ENCODE peak calls at places on chromosomes 16 and 17, in six cellular contexts. One of them, this sample, is unnamed.

GRCh38 chr17:28416703-28417311 is 10.8 kb upstream of the SLC46A1 start:
- DNase-seq in upper lobe of right lung: no peak
- DNase-seq in natural killer cell treated with Interleukin-12 subunit alpha and Interleukin-12 subunit beta and Interleukin-15 and Interleukin-18, amount 100 ng/mL, for 72 hours: peak; percentile 68
- DNase-seq in A673: peak; percentile 80
- DNase-seq in EL: peak; percentile 71
- DNase-seq in activated T-cell treated with anti-CD3 and anti-CD28 coated beads, Interleukin-2, amount 50 U/mL, for 72 hours: peak; percentile 60
- DNase-seq in this sample: peak; percentile 62

GRCh38 chr17:38906429-38907172 is 18.8 kb upstream of the LASP1NB start:
- DNase-seq in upper lobe of right lung: no peak
- DNase-seq in EL: no peak
- DNase-seq in activated T-cell treated with anti-CD3 and anti-CD28 coated beads, Interleukin-2, amount 50 U/mL, for 72 hours: no peak
- DNase-seq in natural killer cell treated with Interleukin-12 subunit alpha and Interleukin-12 subunit beta and Interleukin-15 and Interleukin-18, amount 100 ng/mL, for 72 hours: no peak
- DNase-seq in A673: no peak
- DNase-seq in this sample: no peak

GRCh38 chr16:75289189-75289588 is 37.8 kb upstream of the BCAR1 start:
- DNase-seq in activated T-cell treated with anti-CD3 and anti-CD28 coated beads, Interleukin-2, amount 50 U/mL, for 72 hours: no peak
- DNase-seq in EL: peak; percentile 49
- DNase-seq in A673: no peak
- DNase-seq in natural killer cell treated with Interleukin-12 subunit alpha and Interleukin-12 subunit beta and Interleukin-15 and Interleukin-18, amount 100 ng/mL, for 72 hours: no peak
- DNase-seq in upper lobe of right lung: no peak
- DNase-seq in this sample: peak; percentile 66

GRCh38 chr17:9517396-9517795 is 58.2 kb downstream of the STX8 start:
- DNase-seq in A673: no peak
- DNase-seq in EL: no peak
- DNase-seq in upper lobe of right lung: no peak
- DNase-seq in activated T-cell treated with anti-CD3 and anti-CD28 coated beads, Interleukin-2, amount 50 U/mL, for 72 hours: peak; percentile 19
- DNase-seq in natural killer cell treated with Interleukin-12 subunit alpha and Interleukin-12 subunit beta and Interleukin-15 and Interleukin-18, amount 100 ng/mL, for 72 hours: no peak
- DNase-seq in this sample: no peak

GRCh38 chr16:57141822-57142631 is 43.8 kb downstream of the PSME3IP1 start:
- DNase-seq in natural killer cell treated with Interleukin-12 subunit alpha and Interleukin-12 subunit beta and Interleukin-15 and Interleukin-18, amount 100 ng/mL, for 72 hours: no peak
- DNase-seq in upper lobe of right lung: peak; percentile 64
- DNase-seq in A673: peak; percentile 81
- DNase-seq in activated T-cell treated with anti-CD3 and anti-CD28 coated beads, Interleukin-2, amount 50 U/mL, for 72 hours: no peak
- DNase-seq in EL: no peak
- DNase-seq in this sample: no peak

GRCh38 chr17:4706121-4706520 is 2.2 kb upstream of the PELP1 start:
- DNase-seq in A673: no peak
- DNase-seq in EL: peak; percentile 83
- DNase-seq in activated T-cell treated with anti-CD3 and anti-CD28 coated beads, Interleukin-2, amount 50 U/mL, for 72 hours: no peak
- DNase-seq in upper lobe of right lung: no peak
- DNase-seq in natural killer cell treated with Interleukin-12 subunit alpha and Interleukin-12 subunit beta and Interleukin-15 and Interleukin-18, amount 100 ng/mL, for 72 hours: no peak
- DNase-seq in this sample: peak; percentile 67

GRCh38 chr17:49093131-49093530 is 39.4 kb upstream of the B4GALNT2 start:
- DNase-seq in upper lobe of right lung: no peak
- DNase-seq in natural killer cell treated with Interleukin-12 subunit alpha and Interleukin-12 subunit beta and Interleukin-15 and Interleukin-18, amount 100 ng/mL, for 72 hours: no peak
- DNase-seq in activated T-cell treated with anti-CD3 and anti-CD28 coated beads, Interleukin-2, amount 50 U/mL, for 72 hours: no peak
- DNase-seq in A673: no peak
- DNase-seq in EL: no peak
- DNase-seq in this sample: peak; percentile 23

GRCh38 chr16:48592839-48593429 is 17.0 kb downstream of the N4BP1 start:
- DNase-seq in activated T-cell treated with anti-CD3 and anti-CD28 coated beads, Interleukin-2, amount 50 U/mL, for 72 hours: no peak
- DNase-seq in natural killer cell treated with Interleukin-12 subunit alpha and Interleukin-12 subunit beta and Interleukin-15 and Interleukin-18, amount 100 ng/mL, for 72 hours: no peak
- DNase-seq in upper lobe of right lung: no peak
- DNase-seq in EL: no peak
- DNase-seq in A673: no peak
- DNase-seq in this sample: no peak

GRCh38 chr16:87834015-87834667 is 35.2 kb downstream of the SLC7A5 start:
- DNase-seq in A673: no peak
- DNase-seq in natural killer cell treated with Interleukin-12 subunit alpha and Interleukin-12 subunit beta and Interleukin-15 and Interleukin-18, amount 100 ng/mL, for 72 hours: no peak
- DNase-seq in activated T-cell treated with anti-CD3 and anti-CD28 coated beads, Interleukin-2, amount 50 U/mL, for 72 hours: no peak
- DNase-seq in EL: no peak
- DNase-seq in upper lobe of right lung: no peak
- DNase-seq in this sample: no peak

GRCh38 chr16:65789546-65789945 is 576.9 kb upstream of the CDH5 start:
- DNase-seq in A673: no peak
- DNase-seq in activated T-cell treated with anti-CD3 and anti-CD28 coated beads, Interleukin-2, amount 50 U/mL, for 72 hours: no peak
- DNase-seq in upper lobe of right lung: no peak
- DNase-seq in natural killer cell treated with Interleukin-12 subunit alpha and Interleukin-12 subunit beta and Interleukin-15 and Interleukin-18, amount 100 ng/mL, for 72 hours: no peak
- DNase-seq in EL: no peak
- DNase-seq in this sample: no peak

GRCh38 chr16:19323596-19323995 is 38.1 kb downstream of the CLEC19A start:
- DNase-seq in natural killer cell treated with Interleukin-12 subunit alpha and Interleukin-12 subunit beta and Interleukin-15 and Interleukin-18, amount 100 ng/mL, for 72 hours: no peak
- DNase-seq in A673: no peak
- DNase-seq in activated T-cell treated with anti-CD3 and anti-CD28 coated beads, Interleukin-2, amount 50 U/mL, for 72 hours: no peak
- DNase-seq in EL: no peak
- DNase-seq in upper lobe of right lung: no peak
- DNase-seq in this sample: no peak

GRCh38 chr17:80663783-80664206 is 119.2 kb downstream of the RPTOR start:
- DNase-seq in activated T-cell treated with anti-CD3 and anti-CD28 coated beads, Interleukin-2, amount 50 U/mL, for 72 hours: peak; percentile 45
- DNase-seq in EL: no peak
- DNase-seq in upper lobe of right lung: no peak
- DNase-seq in natural killer cell treated with Interleukin-12 subunit alpha and Interleukin-12 subunit beta and Interleukin-15 and Interleukin-18, amount 100 ng/mL, for 72 hours: no peak
- DNase-seq in A673: no peak
- DNase-seq in this sample: no peak

GRCh38 chr17:5840811-5841446 is 229.2 kb upstream of the WSCD1 start:
- DNase-seq in natural killer cell treated with Interleukin-12 subunit alpha and Interleukin-12 subunit beta and Interleukin-15 and Interleukin-18, amount 100 ng/mL, for 72 hours: no peak
- DNase-seq in upper lobe of right lung: no peak
- DNase-seq in EL: no peak
- DNase-seq in A673: no peak
- DNase-seq in activated T-cell treated with anti-CD3 and anti-CD28 coated beads, Interleukin-2, amount 50 U/mL, for 72 hours: no peak
- DNase-seq in this sample: no peak

GRCh38 chr17:7716299-7716886 is 1.2 kb upstream of the DNAH2 start:
- DNase-seq in activated T-cell treated with anti-CD3 and anti-CD28 coated beads, Interleukin-2, amount 50 U/mL, for 72 hours: no peak
- DNase-seq in EL: no peak
- DNase-seq in upper lobe of right lung: no peak
- DNase-seq in natural killer cell treated with Interleukin-12 subunit alpha and Interleukin-12 subunit beta and Interleukin-15 and Interleukin-18, amount 100 ng/mL, for 72 hours: no peak
- DNase-seq in A673: no peak
- DNase-seq in this sample: no peak

GRCh38 chr17:71071837-71072236 is 902.5 kb downstream of the KCNJ2 start:
- DNase-seq in upper lobe of right lung: no peak
- DNase-seq in EL: peak; percentile 96
- DNase-seq in activated T-cell treated with anti-CD3 and anti-CD28 coated beads, Interleukin-2, amount 50 U/mL, for 72 hours: no peak
- DNase-seq in A673: peak; percentile 7
- DNase-seq in natural killer cell treated with Interleukin-12 subunit alpha and Interleukin-12 subunit beta and Interleukin-15 and Interleukin-18, amount 100 ng/mL, for 72 hours: no peak
- DNase-seq in this sample: peak; percentile 97

GRCh38 chr17:18004345-18004744 is 31.7 kb downstream of the DRC3 start:
- DNase-seq in upper lobe of right lung: no peak
- DNase-seq in A673: no peak
- DNase-seq in activated T-cell treated with anti-CD3 and anti-CD28 coated beads, Interleukin-2, amount 50 U/mL, for 72 hours: no peak
- DNase-seq in natural killer cell treated with Interleukin-12 subunit alpha and Interleukin-12 subunit beta and Interleukin-15 and Interleukin-18, amount 100 ng/mL, for 72 hours: no peak
- DNase-seq in EL: no peak
- DNase-seq in this sample: no peak

GRCh38 chr16:2472885-2473284 is 1.8 kb downstream of the NTN3 start:
- DNase-seq in A673: no peak
- DNase-seq in natural killer cell treated with Interleukin-12 subunit alpha and Interleukin-12 subunit beta and Interleukin-15 and Interleukin-18, amount 100 ng/mL, for 72 hours: no peak
- DNase-seq in activated T-cell treated with anti-CD3 and anti-CD28 coated beads, Interleukin-2, amount 50 U/mL, for 72 hours: no peak
- DNase-seq in upper lobe of right lung: no peak
- DNase-seq in EL: no peak
- DNase-seq in this sample: no peak

GRCh38 chr16:52069866-52070265 is 477.1 kb downstream of the TOX3 start:
- DNase-seq in activated T-cell treated with anti-CD3 and anti-CD28 coated beads, Interleukin-2, amount 50 U/mL, for 72 hours: no peak
- DNase-seq in EL: no peak
- DNase-seq in upper lobe of right lung: no peak
- DNase-seq in natural killer cell treated with Interleukin-12 subunit alpha and Interleukin-12 subunit beta and Interleukin-15 and Interleukin-18, amount 100 ng/mL, for 72 hours: no peak
- DNase-seq in A673: peak; percentile 79
- DNase-seq in this sample: no peak

GRCh38 chr17:64074704-64075484 is 54.5 kb upstream of the ICAM2 start:
- DNase-seq in upper lobe of right lung: no peak
- DNase-seq in activated T-cell treated with anti-CD3 and anti-CD28 coated beads, Interleukin-2, amount 50 U/mL, for 72 hours: no peak
- DNase-seq in EL: peak; percentile 68
- DNase-seq in A673: no peak
- DNase-seq in natural killer cell treated with Interleukin-12 subunit alpha and Interleukin-12 subunit beta and Interleukin-15 and Interleukin-18, amount 100 ng/mL, for 72 hours: no peak
- DNase-seq in this sample: no peak

GRCh38 chr16:83803811-83804210 is 4.0 kb upstream of the HSBP1 start:
- DNase-seq in natural killer cell treated with Interleukin-12 subunit alpha and Interleukin-12 subunit beta and Interleukin-15 and Interleukin-18, amount 100 ng/mL, for 72 hours: no peak
- DNase-seq in A673: no peak
- DNase-seq in upper lobe of right lung: no peak
- DNase-seq in EL: no peak
- DNase-seq in activated T-cell treated with anti-CD3 and anti-CD28 coated beads, Interleukin-2, amount 50 U/mL, for 72 hours: no peak
- DNase-seq in this sample: no peak

GRCh38 chr17:16662936-16663335 is 9.3 kb upstream of the ZNF624 start:
- DNase-seq in upper lobe of right lung: no peak
- DNase-seq in A673: no peak
- DNase-seq in natural killer cell treated with Interleukin-12 subunit alpha and Interleukin-12 subunit beta and Interleukin-15 and Interleukin-18, amount 100 ng/mL, for 72 hours: no peak
- DNase-seq in activated T-cell treated with anti-CD3 and anti-CD28 coated beads, Interleukin-2, amount 50 U/mL, for 72 hours: no peak
- DNase-seq in EL: peak; percentile 7
- DNase-seq in this sample: peak; percentile 8

GRCh38 chr17:19720631-19721426 is 4.4 kb upstream of the SLC47A2 start:
- DNase-seq in natural killer cell treated with Interleukin-12 subunit alpha and Interleukin-12 subunit beta and Interleukin-15 and Interleukin-18, amount 100 ng/mL, for 72 hours: no peak
- DNase-seq in activated T-cell treated with anti-CD3 and anti-CD28 coated beads, Interleukin-2, amount 50 U/mL, for 72 hours: no peak
- DNase-seq in upper lobe of right lung: peak; percentile 61
- DNase-seq in A673: no peak
- DNase-seq in EL: peak; percentile 6
- DNase-seq in this sample: no peak

GRCh38 chr16:85395207-85395912 is 217.8 kb upstream of the GSE1 start:
- DNase-seq in upper lobe of right lung: peak; percentile 78
- DNase-seq in natural killer cell treated with Interleukin-12 subunit alpha and Interleukin-12 subunit beta and Interleukin-15 and Interleukin-18, amount 100 ng/mL, for 72 hours: peak; percentile 48
- DNase-seq in activated T-cell treated with anti-CD3 and anti-CD28 coated beads, Interleukin-2, amount 50 U/mL, for 72 hours: no peak
- DNase-seq in EL: peak; percentile 99
- DNase-seq in A673: peak; percentile 92
- DNase-seq in this sample: peak; percentile 98

GRCh38 chr16:53734908-53735307 is 31.0 kb downstream of the FTO start:
- DNase-seq in activated T-cell treated with anti-CD3 and anti-CD28 coated beads, Interleukin-2, amount 50 U/mL, for 72 hours: no peak
- DNase-seq in EL: no peak
- DNase-seq in natural killer cell treated with Interleukin-12 subunit alpha and Interleukin-12 subunit beta and Interleukin-15 and Interleukin-18, amount 100 ng/mL, for 72 hours: no peak
- DNase-seq in A673: no peak
- DNase-seq in upper lobe of right lung: no peak
- DNase-seq in this sample: no peak

GRCh38 chr17:61245706-61246135 is 153.9 kb upstream of the TBX2 start:
- DNase-seq in activated T-cell treated with anti-CD3 and anti-CD28 coated beads, Interleukin-2, amount 50 U/mL, for 72 hours: no peak
- DNase-seq in upper lobe of right lung: no peak
- DNase-seq in A673: no peak
- DNase-seq in EL: no peak
- DNase-seq in natural killer cell treated with Interleukin-12 subunit alpha and Interleukin-12 subunit beta and Interleukin-15 and Interleukin-18, amount 100 ng/mL, for 72 hours: no peak
- DNase-seq in this sample: no peak

GRCh38 chr16:72646615-72647014 is 401.3 kb downstream of the ZFHX3 start:
- DNase-seq in activated T-cell treated with anti-CD3 and anti-CD28 coated beads, Interleukin-2, amount 50 U/mL, for 72 hours: no peak
- DNase-seq in upper lobe of right lung: no peak
- DNase-seq in A673: peak; percentile 35
- DNase-seq in EL: no peak
- DNase-seq in natural killer cell treated with Interleukin-12 subunit alpha and Interleukin-12 subunit beta and Interleukin-15 and Interleukin-18, amount 100 ng/mL, for 72 hours: no peak
- DNase-seq in this sample: no peak

GRCh38 chr17:57916925-57917858 is 38.0 kb downstream of the CUEDC1 start:
- DNase-seq in activated T-cell treated with anti-CD3 and anti-CD28 coated beads, Interleukin-2, amount 50 U/mL, for 72 hours: peak; percentile 19
- DNase-seq in A673: no peak
- DNase-seq in EL: no peak
- DNase-seq in natural killer cell treated with Interleukin-12 subunit alpha and Interleukin-12 subunit beta and Interleukin-15 and Interleukin-18, amount 100 ng/mL, for 72 hours: no peak
- DNase-seq in upper lobe of right lung: no peak
- DNase-seq in this sample: no peak

GRCh38 chr17:79427621-79428539 is 183.0 kb downstream of the RBFOX3 start:
- DNase-seq in upper lobe of right lung: no peak
- DNase-seq in A673: no peak
- DNase-seq in natural killer cell treated with Interleukin-12 subunit alpha and Interleukin-12 subunit beta and Interleukin-15 and Interleukin-18, amount 100 ng/mL, for 72 hours: no peak
- DNase-seq in EL: no peak
- DNase-seq in activated T-cell treated with anti-CD3 and anti-CD28 coated beads, Interleukin-2, amount 50 U/mL, for 72 hours: no peak
- DNase-seq in this sample: no peak

GRCh38 chr17:56478836-56479447 is 114.6 kb upstream of the NOG start:
- DNase-seq in activated T-cell treated with anti-CD3 and anti-CD28 coated beads, Interleukin-2, amount 50 U/mL, for 72 hours: peak; percentile 6
- DNase-seq in A673: peak; percentile 45
- DNase-seq in natural killer cell treated with Interleukin-12 subunit alpha and Interleukin-12 subunit beta and Interleukin-15 and Interleukin-18, amount 100 ng/mL, for 72 hours: no peak
- DNase-seq in upper lobe of right lung: no peak
- DNase-seq in EL: peak; percentile 35
- DNase-seq in this sample: peak; percentile 20

GRCh38 chr17:38660097-38661026 is 14.4 kb downstream of the EPOP start:
- DNase-seq in natural killer cell treated with Interleukin-12 subunit alpha and Interleukin-12 subunit beta and Interleukin-15 and Interleukin-18, amount 100 ng/mL, for 72 hours: no peak
- DNase-seq in A673: no peak
- DNase-seq in EL: no peak
- DNase-seq in activated T-cell treated with anti-CD3 and anti-CD28 coated beads, Interleukin-2, amount 50 U/mL, for 72 hours: no peak
- DNase-seq in upper lobe of right lung: no peak
- DNase-seq in this sample: peak; percentile 41

GRCh38 chr16:68055395-68055794 is 29.8 kb upstream of the NFATC3 start:
- DNase-seq in upper lobe of right lung: no peak
- DNase-seq in activated T-cell treated with anti-CD3 and anti-CD28 coated beads, Interleukin-2, amount 50 U/mL, for 72 hours: no peak
- DNase-seq in EL: no peak
- DNase-seq in natural killer cell treated with Interleukin-12 subunit alpha and Interleukin-12 subunit beta and Interleukin-15 and Interleukin-18, amount 100 ng/mL, for 72 hours: no peak
- DNase-seq in A673: no peak
- DNase-seq in this sample: no peak

GRCh38 chr17:34616148-34616547 is 36.8 kb downstream of the TMEM132E start:
- DNase-seq in upper lobe of right lung: no peak
- DNase-seq in activated T-cell treated with anti-CD3 and anti-CD28 coated beads, Interleukin-2, amount 50 U/mL, for 72 hours: no peak
- DNase-seq in A673: peak; percentile 76
- DNase-seq in natural killer cell treated with Interleukin-12 subunit alpha and Interleukin-12 subunit beta and Interleukin-15 and Interleukin-18, amount 100 ng/mL, for 72 hours: no peak
- DNase-seq in EL: no peak
- DNase-seq in this sample: peak; percentile 28

GRCh38 chr17:78113804-78114785 is 14.5 kb downstream of the TMC6 start:
- DNase-seq in upper lobe of right lung: no peak
- DNase-seq in natural killer cell treated with Interleukin-12 subunit alpha and Interleukin-12 subunit beta and Interleukin-15 and Interleukin-18, amount 100 ng/mL, for 72 hours: peak; percentile 91
- DNase-seq in A673: no peak
- DNase-seq in activated T-cell treated with anti-CD3 and anti-CD28 coated beads, Interleukin-2, amount 50 U/mL, for 72 hours: peak; percentile 66
- DNase-seq in EL: no peak
- DNase-seq in this sample: no peak

GRCh38 chr17:61160789-61161440 is 238.7 kb upstream of the TBX2 start:
- DNase-seq in A673: no peak
- DNase-seq in natural killer cell treated with Interleukin-12 subunit alpha and Interleukin-12 subunit beta and Interleukin-15 and Interleukin-18, amount 100 ng/mL, for 72 hours: no peak
- DNase-seq in activated T-cell treated with anti-CD3 and anti-CD28 coated beads, Interleukin-2, amount 50 U/mL, for 72 hours: no peak
- DNase-seq in EL: no peak
- DNase-seq in upper lobe of right lung: no peak
- DNase-seq in this sample: no peak

GRCh38 chr16:75466760-75467159 is 2.3 kb upstream of the TMEM170A start:
- DNase-seq in upper lobe of right lung: no peak
- DNase-seq in natural killer cell treated with Interleukin-12 subunit alpha and Interleukin-12 subunit beta and Interleukin-15 and Interleukin-18, amount 100 ng/mL, for 72 hours: no peak
- DNase-seq in A673: no peak
- DNase-seq in EL: no peak
- DNase-seq in activated T-cell treated with anti-CD3 and anti-CD28 coated beads, Interleukin-2, amount 50 U/mL, for 72 hours: no peak
- DNase-seq in this sample: no peak

GRCh38 chr17:75693500-75694481 is 26.7 kb downstream of the SAP30BP start:
- DNase-seq in EL: peak; percentile 100
- DNase-seq in upper lobe of right lung: peak; percentile 81
- DNase-seq in activated T-cell treated with anti-CD3 and anti-CD28 coated beads, Interleukin-2, amount 50 U/mL, for 72 hours: no peak
- DNase-seq in A673: peak; percentile 93
- DNase-seq in natural killer cell treated with Interleukin-12 subunit alpha and Interleukin-12 subunit beta and Interleukin-15 and Interleukin-18, amount 100 ng/mL, for 72 hours: no peak
- DNase-seq in this sample: peak; percentile 99

GRCh38 chr17:1095093-1095852 is 84.5 kb downstream of the ABR start:
- DNase-seq in natural killer cell treated with Interleukin-12 subunit alpha and Interleukin-12 subunit beta and Interleukin-15 and Interleukin-18, amount 100 ng/mL, for 72 hours: no peak
- DNase-seq in A673: no peak
- DNase-seq in activated T-cell treated with anti-CD3 and anti-CD28 coated beads, Interleukin-2, amount 50 U/mL, for 72 hours: no peak
- DNase-seq in EL: no peak
- DNase-seq in upper lobe of right lung: peak; percentile 90
- DNase-seq in this sample: no peak

This sample was measured in Daoy.